ENCODE peak calls at places on chromosomes 3 and 15, in six cellular contexts. One of them, this sample, is unnamed.

GRCh38 chr3:4837405-4837804 is 141.8 kb upstream of the BHLHE40 start:
- ATAC-seq in HepG2: no peak
- ATAC-seq in activated naive CD4-positive, alpha-beta T cell treated with anti-CD3 and anti-CD28 coated beads, Interleukin-2, amount 50 U/mL, for 72 hours: peak
- ATAC-seq in left cardiac atrium: no peak
- ATAC-seq in stimulated activated naive CD8-positive, alpha-beta T cell treated with anti-CD3 and anti-CD28 coated beads, Interleukin-15, Interleukin-2, amounts not matched to agents 100 U/mL and 50 U/mL, for 24 hours: no peak
- ATAC-seq in activated CD8-positive, alpha-beta T cell treated with anti-CD3 and anti-CD28 coated beads for 36 hours: no peak
- ATAC-seq in this sample: no peak

GRCh38 chr3:99686955-99687612 is 48.7 kb downstream of the COL8A1 start:
- ATAC-seq in HepG2: peak
- ATAC-seq in activated naive CD4-positive, alpha-beta T cell treated with anti-CD3 and anti-CD28 coated beads, Interleukin-2, amount 50 U/mL, for 72 hours: peak
- ATAC-seq in left cardiac atrium: peak
- ATAC-seq in stimulated activated naive CD8-positive, alpha-beta T cell treated with anti-CD3 and anti-CD28 coated beads, Interleukin-15, Interleukin-2, amounts not matched to agents 100 U/mL and 50 U/mL, for 24 hours: no peak
- ATAC-seq in activated CD8-positive, alpha-beta T cell treated with anti-CD3 and anti-CD28 coated beads for 36 hours: no peak
- ATAC-seq in this sample: no peak

GRCh38 chr15:94287794-94288246 is 56.5 kb downstream of the MCTP2 start:
- ATAC-seq in HepG2: no peak
- ATAC-seq in activated naive CD4-positive, alpha-beta T cell treated with anti-CD3 and anti-CD28 coated beads, Interleukin-2, amount 50 U/mL, for 72 hours: peak
- ATAC-seq in left cardiac atrium: peak
- ATAC-seq in stimulated activated naive CD8-positive, alpha-beta T cell treated with anti-CD3 and anti-CD28 coated beads, Interleukin-15, Interleukin-2, amounts not matched to agents 100 U/mL and 50 U/mL, for 24 hours: peak
- ATAC-seq in activated CD8-positive, alpha-beta T cell treated with anti-CD3 and anti-CD28 coated beads for 36 hours: peak
- ATAC-seq in this sample: peak

GRCh38 chr3:23439080-23439479 is 236.0 kb downstream of the UBE2E2 start:
- ATAC-seq in HepG2: no peak
- ATAC-seq in activated naive CD4-positive, alpha-beta T cell treated with anti-CD3 and anti-CD28 coated beads, Interleukin-2, amount 50 U/mL, for 72 hours: no peak
- ATAC-seq in left cardiac atrium: no peak
- ATAC-seq in stimulated activated naive CD8-positive, alpha-beta T cell treated with anti-CD3 and anti-CD28 coated beads, Interleukin-15, Interleukin-2, amounts not matched to agents 100 U/mL and 50 U/mL, for 24 hours: no peak
- ATAC-seq in activated CD8-positive, alpha-beta T cell treated with anti-CD3 and anti-CD28 coated beads for 36 hours: no peak
- ATAC-seq in this sample: no peak

GRCh38 chr15:67259375-67259774 is 4.8 kb downstream of the IQCH start:
- ATAC-seq in HepG2: no peak
- ATAC-seq in activated naive CD4-positive, alpha-beta T cell treated with anti-CD3 and anti-CD28 coated beads, Interleukin-2, amount 50 U/mL, for 72 hours: no peak
- ATAC-seq in left cardiac atrium: no peak
- ATAC-seq in stimulated activated naive CD8-positive, alpha-beta T cell treated with anti-CD3 and anti-CD28 coated beads, Interleukin-15, Interleukin-2, amounts not matched to agents 100 U/mL and 50 U/mL, for 24 hours: no peak
- ATAC-seq in activated CD8-positive, alpha-beta T cell treated with anti-CD3 and anti-CD28 coated beads for 36 hours: no peak
- ATAC-seq in this sample: no peak

GRCh38 chr3:105836533-105836932 is 32.3 kb downstream of the CBLB start:
- ATAC-seq in HepG2: no peak
- ATAC-seq in activated naive CD4-positive, alpha-beta T cell treated with anti-CD3 and anti-CD28 coated beads, Interleukin-2, amount 50 U/mL, for 72 hours: peak
- ATAC-seq in left cardiac atrium: peak
- ATAC-seq in stimulated activated naive CD8-positive, alpha-beta T cell treated with anti-CD3 and anti-CD28 coated beads, Interleukin-15, Interleukin-2, amounts not matched to agents 100 U/mL and 50 U/mL, for 24 hours: peak
- ATAC-seq in activated CD8-positive, alpha-beta T cell treated with anti-CD3 and anti-CD28 coated beads for 36 hours: peak
- ATAC-seq in this sample: peak

GRCh38 chr3:111338059-111338698 is 203.8 kb upstream of the CD96 start:
- ATAC-seq in HepG2: peak
- ATAC-seq in activated naive CD4-positive, alpha-beta T cell treated with anti-CD3 and anti-CD28 coated beads, Interleukin-2, amount 50 U/mL, for 72 hours: no peak
- ATAC-seq in left cardiac atrium: peak
- ATAC-seq in stimulated activated naive CD8-positive, alpha-beta T cell treated with anti-CD3 and anti-CD28 coated beads, Interleukin-15, Interleukin-2, amounts not matched to agents 100 U/mL and 50 U/mL, for 24 hours: no peak
- ATAC-seq in activated CD8-positive, alpha-beta T cell treated with anti-CD3 and anti-CD28 coated beads for 36 hours: no peak
- ATAC-seq in this sample: no peak

GRCh38 chr15:25742008-25742407 is 121.1 kb downstream of the ATP10A start:
- ATAC-seq in HepG2: no peak
- ATAC-seq in activated naive CD4-positive, alpha-beta T cell treated with anti-CD3 and anti-CD28 coated beads, Interleukin-2, amount 50 U/mL, for 72 hours: no peak
- ATAC-seq in left cardiac atrium: no peak
- ATAC-seq in stimulated activated naive CD8-positive, alpha-beta T cell treated with anti-CD3 and anti-CD28 coated beads, Interleukin-15, Interleukin-2, amounts not matched to agents 100 U/mL and 50 U/mL, for 24 hours: no peak
- ATAC-seq in activated CD8-positive, alpha-beta T cell treated with anti-CD3 and anti-CD28 coated beads for 36 hours: no peak
- ATAC-seq in this sample: no peak

GRCh38 chr3:69784854-69785523 is 45.7 kb downstream of the MITF start:
- ATAC-seq in HepG2: no peak
- ATAC-seq in activated naive CD4-positive, alpha-beta T cell treated with anti-CD3 and anti-CD28 coated beads, Interleukin-2, amount 50 U/mL, for 72 hours: no peak
- ATAC-seq in left cardiac atrium: peak
- ATAC-seq in stimulated activated naive CD8-positive, alpha-beta T cell treated with anti-CD3 and anti-CD28 coated beads, Interleukin-15, Interleukin-2, amounts not matched to agents 100 U/mL and 50 U/mL, for 24 hours: no peak
- ATAC-seq in activated CD8-positive, alpha-beta T cell treated with anti-CD3 and anti-CD28 coated beads for 36 hours: no peak
- ATAC-seq in this sample: no peak

This sample was measured in activated CD4-positive, CD25-positive, alpha-beta regulatory T cell treated with anti-CD3 and anti-CD28 coated beads, Interleukin-2, amount 50 U/mL, for 24 hours.